ENCODE peak calls at places on chromosomes 7 and 10, in seven cellular contexts. W is K562; Q is CD8-positive, alpha-beta T cell; Z is SK-N-SH; C is PC-3; U is colonic mucosa; L is heart right ventricle. O is an unnamed sample. For H3K4me1, the result is how much of the 10 kb centered on the place peaks cover.

GRCh38 chr7:75054744-75055527 is 18.7 kb downstream of the RCC1L start:
- DNase-seq in W (no peak), Q (no peak), Z (no peak), C (peak), U (peak), L (peak), O (peak)

GRCh38 chr10:89867964-89868363 is 166.6 kb downstream of the KIF20B start:
- DNase-seq in W (no peak), Q (no peak), Z (no peak), C (peak), U (no peak), L (no peak), O (no peak)

GRCh38 chr7:88111136-88111748 is 108.6 kb downstream of the SRI start:
- DNase-seq in W (peak), Q (no peak), Z (peak), C (peak), U (no peak), L (no peak), O (peak)

GRCh38 chr10:86960003-86960862 is 1.8 kb downstream of the SNCG start:
- DNase-seq in W (peak), Q (no peak), Z (peak), C (peak), U (peak), L (peak), O (peak)

GRCh38 chr7:108529341-108529740 is 3.4 kb upstream of the PNPLA8 start:
- DNase-seq in W (no peak), Q (no peak), Z (no peak), C (peak), U (no peak), L (no peak), O (no peak)

GRCh38 chr7:66015440-66016130 is 33.6 kb upstream of the GUSB start:
- DNase-seq in W (no peak), Q (no peak), Z (no peak), C (no peak), U (peak), L (no peak), O (no peak)

GRCh38 chr10:132158122-132158741 is 28.5 kb upstream of the DPYSL4 start:
- DNase-seq in W (peak), Q (peak), Z (peak), C (no peak), U (no peak), L (no peak), O (no peak)

GRCh38 chr7:4809091-4809591 is 33.7 kb downstream of the AP5Z1 start:
- DNase-seq in W (no peak), Q (no peak), Z (no peak), C (no peak), U (no peak), L (peak), O (no peak)

GRCh38 chr10:89242340-89242680 is 9.3 kb downstream of the LIPA start:
- DNase-seq in W (no peak), Q (no peak), Z (no peak), C (no peak), U (no peak), L (no peak), O (no peak)

GRCh38 chr10:131742371-131743000 is 158.3 kb upstream of the PPP2R2D start:
- DNase-seq in W (no peak), Q (no peak), Z (no peak), C (no peak), U (no peak), L (no peak), O (no peak)

GRCh38 chr7:5435291-5436002 is 11.8 kb upstream of the TNRC18 start:
- DNase-seq in W (no peak), Q (no peak), Z (no peak), C (no peak), U (no peak), L (no peak), O (peak)

GRCh38 chr7:77569514-77570232 is 32.6 kb downstream of the PTPN12 start:
- DNase-seq in W (no peak), Q (no peak), Z (no peak), C (no peak), U (no peak), L (no peak), O (no peak)

GRCh38 chr7:45977256-45977655 is 56.2 kb upstream of the IGFBP3 start:
- DNase-seq in W (no peak), Q (no peak), Z (no peak), C (no peak), U (no peak), L (no peak), O (no peak)

GRCh38 chr7:45974540-45975360 is 53.7 kb upstream of the IGFBP3 start:
- DNase-seq in W (no peak), Q (no peak), Z (no peak), C (no peak), U (no peak), L (no peak), O (peak)

GRCh38 chr7:45976485-45976856 is 55.4 kb upstream of the IGFBP3 start:
- DNase-seq in W (no peak), Q (no peak), Z (no peak), C (no peak), U (peak), L (no peak), O (no peak)

GRCh38 chr7:45975367-45975766 is 54.3 kb upstream of the IGFBP3 start:
- DNase-seq in W (no peak), Q (no peak), Z (no peak), C (no peak), U (no peak), L (no peak), O (no peak)

GRCh38 chr7:45975847-45976484 is 54.9 kb upstream of the IGFBP3 start:
- DNase-seq in W (no peak), Q (no peak), Z (no peak), C (no peak), U (peak), L (no peak), O (no peak)
- H3K4me1 ChIP-seq in W (under half), Q (under half), Z (under half), C (under half), U (under half), L (under half), O (under half)

DNA sequence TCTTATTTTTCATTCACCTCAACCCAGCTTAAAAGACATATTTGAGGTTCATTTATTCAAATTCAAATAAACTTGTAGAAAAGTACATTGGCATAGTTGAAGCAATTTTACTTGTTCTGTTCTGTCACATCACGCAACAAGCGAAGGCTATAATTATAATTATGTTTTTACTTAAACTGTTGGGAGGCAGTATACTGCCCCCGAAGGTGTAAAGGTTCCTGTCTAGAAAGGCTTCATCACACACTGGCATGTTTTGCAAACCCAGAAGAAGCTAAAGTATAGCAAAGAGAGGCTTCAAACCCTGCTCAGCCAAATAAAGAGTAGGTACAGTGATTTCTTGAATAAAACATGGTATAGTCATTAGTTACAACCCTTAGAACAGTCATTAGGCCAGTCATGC is 62.6 kb downstream of the CDCA7L start:
- DNase-seq in W (no peak), Q (no peak), Z (no peak), C (no peak), U (no peak), L (no peak), O (no peak)
- TF ChIP-seq CTCF in W (no peak), Q (no peak), Z (no peak), C (no peak), U (no peak), L (no peak), O (no peak)

DNA sequence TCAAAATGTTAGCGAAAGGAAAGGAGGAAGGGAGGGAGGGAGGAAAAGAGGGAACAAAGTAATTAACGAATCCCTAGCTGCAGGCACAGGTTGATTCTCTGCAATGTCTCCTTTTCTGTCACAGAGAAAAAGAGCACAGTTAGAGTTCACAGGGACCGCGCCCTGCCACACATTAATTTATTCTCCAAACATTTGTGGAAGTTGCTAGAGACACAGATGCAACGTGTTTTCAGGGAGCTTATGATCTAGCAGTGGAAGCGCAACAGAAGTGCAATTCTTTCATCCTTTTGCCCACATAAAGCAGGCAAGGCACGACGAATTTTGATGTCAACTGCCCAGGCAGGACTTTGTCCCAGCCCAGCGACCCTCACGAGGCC is 101.6 kb upstream of the ZNF438 start:
- DNase-seq in W (no peak), Q (no peak), Z (no peak), C (no peak), U (no peak), L (no peak), O (no peak)
- H3K4me3 ChIP-seq in W (no peak), Q (peak), Z (no peak), C (no peak), U (peak), L (peak), O (peak)

GRCh38 chr10:7291487-7292113 is 119.2 kb downstream of the SFMBT2 start:
- DNase-seq in W (no peak), Q (no peak), Z (no peak), C (no peak), U (no peak), L (no peak), O (no peak)

GRCh38 chr10:7285545-7286322 is 125.1 kb downstream of the SFMBT2 start:
- DNase-seq in W (no peak), Q (no peak), Z (no peak), C (no peak), U (no peak), L (no peak), O (no peak)

GRCh38 chr10:7288060-7288690 is 122.7 kb downstream of the SFMBT2 start:
- DNase-seq in W (peak), Q (no peak), Z (no peak), C (peak), U (no peak), L (no peak), O (no peak)

GRCh38 chr10:7283246-7283645 is 127.6 kb downstream of the SFMBT2 start:
- DNase-seq in W (no peak), Q (no peak), Z (no peak), C (no peak), U (no peak), L (no peak), O (no peak)

GRCh38 chr10:7287377-7287776 is 123.5 kb downstream of the SFMBT2 start:
- DNase-seq in W (no peak), Q (no peak), Z (no peak), C (no peak), U (no peak), L (no peak), O (no peak)
- H3K4me1 ChIP-seq in W (under half), Q (under half), Z (under half), C (under half), U (under half), L (under half), O (under half)

GRCh38 chr10:103752680-103753248 is 102.6 kb downstream of the SH3PXD2A start:
- DNase-seq in W (peak), Q (no peak), Z (no peak), C (peak), U (peak), L (no peak), O (no peak)
- TF ChIP-seq CTCF in W (peak), Q (peak), Z (peak), C (peak), U (peak), L (peak), O (peak)

GRCh38 chr10:110500515-110500905 is 2.8 kb downstream of the DUSP5 start:
- DNase-seq in W (no peak), Q (no peak), Z (no peak), C (peak), U (no peak), L (peak), O (peak)

GRCh38 chr10:110502851-110503301 is 5.2 kb downstream of the DUSP5 start:
- DNase-seq in W (no peak), Q (no peak), Z (no peak), C (peak), U (peak), L (peak), O (peak)

GRCh38 chr10:110502072-110502845 is 4.6 kb downstream of the DUSP5 start:
- DNase-seq in W (no peak), Q (no peak), Z (no peak), C (no peak), U (no peak), L (no peak), O (no peak)

GRCh38 chr10:110499796-110500514 is 2.2 kb downstream of the DUSP5 start:
- DNase-seq in W (no peak), Q (no peak), Z (no peak), C (no peak), U (no peak), L (no peak), O (no peak)

DNA sequence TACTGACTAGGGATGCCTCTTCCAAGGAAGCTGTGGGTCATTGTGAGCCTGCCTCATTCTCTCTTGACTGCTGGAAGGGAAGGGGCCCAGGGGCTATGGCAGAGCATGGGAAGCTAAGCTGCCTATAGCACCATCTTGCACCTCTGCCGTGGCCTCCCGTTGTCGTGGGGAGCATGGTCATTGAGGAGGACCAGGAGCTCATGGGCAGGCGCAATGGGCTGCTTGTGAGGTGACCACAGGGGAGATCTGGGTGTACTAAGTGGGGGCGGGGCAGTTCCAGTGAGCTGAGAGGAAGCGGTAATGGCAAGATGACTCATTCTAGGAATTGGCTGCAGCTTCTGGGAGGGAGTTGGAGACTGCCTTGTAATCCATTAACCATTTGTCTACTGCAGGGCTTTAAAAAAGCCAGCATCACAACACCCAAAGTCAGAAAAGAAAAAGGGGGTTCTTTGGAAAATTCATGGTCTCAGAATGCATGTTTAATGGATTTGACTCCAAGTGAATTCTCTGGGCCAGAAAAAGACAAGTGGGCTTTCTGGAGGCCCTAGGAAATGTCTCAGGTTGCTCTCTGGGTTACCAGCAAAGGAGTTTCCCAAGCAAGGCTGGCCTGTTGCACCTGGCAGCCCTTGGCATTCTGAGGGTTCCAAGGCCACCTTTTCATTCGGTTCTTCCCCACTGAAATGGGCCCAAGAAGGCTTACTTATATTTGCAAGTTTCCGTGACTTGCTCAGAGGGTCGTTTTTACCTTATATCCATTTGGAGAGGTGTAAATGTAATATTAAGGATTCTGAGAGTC is 3.6 kb downstream of the DUSP5 start:
- DNase-seq in W (peak), Q (no peak), Z (peak), C (peak), U (peak), L (peak), O (peak)
- H3K4me3 ChIP-seq in W (peak), Q (no peak), Z (no peak), C (peak), U (no peak), L (peak), O (peak)

O was measured in osteoblast.